ENCODE peak calls at places on chromosome 3, in four cellular contexts. One of them, this sample, is unnamed.

GRCh38 chr3:186049001-186049400 is 59.9 kb downstream of the ETV5 start:
- DNase-seq in K562: no peak
- DNase-seq in IMR-90: no peak
- DNase-seq in left ventricle myocardium inferior: no peak
- DNase-seq in this sample: no peak

GRCh38 chr3:139303216-139303615 is 40.6 kb upstream of the MRPS22 start:
- DNase-seq in IMR-90: no peak
- DNase-seq in left ventricle myocardium inferior: no peak
- DNase-seq in K562: no peak
- DNase-seq in this sample: no peak

GRCh38 chr3:157871248-157871647 is 235.0 kb downstream of the SHOX2 start:
- DNase-seq in K562: no peak
- DNase-seq in IMR-90: no peak
- DNase-seq in left ventricle myocardium inferior: no peak
- DNase-seq in this sample: no peak

GRCh38 chr3:98734311-98734710 is 28.8 kb upstream of the ST3GAL6 start:
- DNase-seq in K562: no peak
- DNase-seq in IMR-90: no peak
- DNase-seq in left ventricle myocardium inferior: no peak
- DNase-seq in this sample: no peak

GRCh38 chr3:73623316-73623715 is 1.4 kb downstream of the PDZRN3 start:
- DNase-seq in K562: no peak
- DNase-seq in IMR-90: peak; percentile 28
- DNase-seq in left ventricle myocardium inferior: peak; percentile 42
- DNase-seq in this sample: no peak

GRCh38 chr3:180391001-180391400 is 211.0 kb upstream of the TTC14 start:
- DNase-seq in K562: no peak
- DNase-seq in IMR-90: no peak
- DNase-seq in left ventricle myocardium inferior: no peak
- DNase-seq in this sample: no peak

GRCh38 chr3:70360985-70361384 is 48.5 kb upstream of the MDFIC2 start:
- DNase-seq in IMR-90: peak; percentile 36
- DNase-seq in K562: no peak
- DNase-seq in left ventricle myocardium inferior: no peak
- DNase-seq in this sample: peak; percentile 4

GRCh38 chr3:25313286-25313685 is 114.8 kb upstream of the RARB start:
- DNase-seq in left ventricle myocardium inferior: no peak
- DNase-seq in IMR-90: no peak
- DNase-seq in K562: no peak
- DNase-seq in this sample: no peak

GRCh38 chr3:196569003-196569516 is 600 bp downstream of the FBXO45 start:
- DNase-seq in IMR-90: peak; percentile 26
- DNase-seq in left ventricle myocardium inferior: peak; percentile 17
- DNase-seq in K562: peak; percentile 45
- DNase-seq in this sample: peak; percentile 40

GRCh38 chr3:119794971-119795612 is 13.2 kb downstream of the NR1I2 start:
- DNase-seq in K562: peak; percentile 84
- DNase-seq in IMR-90: no peak
- DNase-seq in left ventricle myocardium inferior: no peak
- DNase-seq in this sample: peak; percentile 55

GRCh38 chr3:28134792-28135375 is 106.5 kb upstream of the CMC1 start:
- DNase-seq in IMR-90: no peak
- DNase-seq in K562: no peak
- DNase-seq in left ventricle myocardium inferior: no peak
- DNase-seq in this sample: no peak

GRCh38 chr3:99118381-99118780 is 216.9 kb upstream of the DCBLD2 start:
- DNase-seq in IMR-90: peak; percentile 38
- DNase-seq in K562: no peak
- DNase-seq in left ventricle myocardium inferior: no peak
- DNase-seq in this sample: no peak

GRCh38 chr3:13144163-13145023 is 71.2 kb upstream of the IQSEC1 start:
- DNase-seq in IMR-90: no peak
- DNase-seq in K562: no peak
- DNase-seq in left ventricle myocardium inferior: no peak
- DNase-seq in this sample: no peak

GRCh38 chr3:105459566-105460290 is 93.0 kb downstream of the ALCAM start:
- DNase-seq in IMR-90: peak; percentile 52
- DNase-seq in left ventricle myocardium inferior: no peak
- DNase-seq in K562: no peak
- DNase-seq in this sample: no peak

GRCh38 chr3:877001-877400 is 215.8 kb upstream of the CNTN6 start:
- DNase-seq in left ventricle myocardium inferior: no peak
- DNase-seq in K562: no peak
- DNase-seq in IMR-90: no peak
- DNase-seq in this sample: no peak

GRCh38 chr3:55629432-55629831 is 142.3 kb upstream of the WNT5A start:
- DNase-seq in left ventricle myocardium inferior: peak; percentile 23
- DNase-seq in K562: no peak
- DNase-seq in IMR-90: peak; percentile 31
- DNase-seq in this sample: peak; percentile 40

GRCh38 chr3:53790470-53790869 is 55.7 kb downstream of the CHDH start:
- DNase-seq in left ventricle myocardium inferior: no peak
- DNase-seq in IMR-90: no peak
- DNase-seq in K562: no peak
- DNase-seq in this sample: no peak

GRCh38 chr3:56930706-56931105 is 129.0 kb upstream of the ARHGEF3 start:
- DNase-seq in IMR-90: no peak
- DNase-seq in left ventricle myocardium inferior: no peak
- DNase-seq in K562: no peak
- DNase-seq in this sample: peak; percentile 88

GRCh38 chr3:56923546-56924224 is 121.9 kb upstream of the ARHGEF3 start:
- DNase-seq in IMR-90: peak; percentile 35
- DNase-seq in K562: no peak
- DNase-seq in left ventricle myocardium inferior: no peak
- DNase-seq in this sample: peak; percentile 80

GRCh38 chr3:56929809-56930615 is 128.3 kb upstream of the ARHGEF3 start:
- DNase-seq in left ventricle myocardium inferior: no peak
- DNase-seq in IMR-90: no peak
- DNase-seq in K562: no peak
- DNase-seq in this sample: peak; percentile 20

GRCh38 chr3:56928379-56929068 is 126.8 kb upstream of the ARHGEF3 start:
- DNase-seq in left ventricle myocardium inferior: no peak
- DNase-seq in IMR-90: no peak
- DNase-seq in K562: no peak
- DNase-seq in this sample: no peak

GRCh38 chr3:56926513-56927282 is 124.9 kb upstream of the ARHGEF3 start:
- DNase-seq in IMR-90: peak; percentile 31
- DNase-seq in K562: no peak
- DNase-seq in left ventricle myocardium inferior: no peak
- DNase-seq in this sample: peak; percentile 51
- H3K4me1 ChIP-seq in IMR-90: peaks cover 2% of the 10 kb centered on the region
- H3K4me1 ChIP-seq in K562: no peaks in the 10 kb centered on the region
- H3K4me1 ChIP-seq in left ventricle myocardium inferior: peaks cover 88% of the 10 kb centered on the region
- H3K4me1 ChIP-seq in this sample: peaks cover 43% of the 10 kb centered on the region

GRCh38 chr3:135805752-135806151 is 159.8 kb upstream of the PPP2R3A start:
- DNase-seq in IMR-90: no peak
- DNase-seq in K562: no peak
- DNase-seq in left ventricle myocardium inferior: no peak
- DNase-seq in this sample: no peak

GRCh38 chr3:135811597-135811996 is 153.9 kb upstream of the PPP2R3A start:
- DNase-seq in K562: no peak
- DNase-seq in IMR-90: no peak
- DNase-seq in left ventricle myocardium inferior: no peak
- DNase-seq in this sample: no peak

GRCh38 chr3:135809038-135809437 is 156.5 kb upstream of the PPP2R3A start:
- DNase-seq in IMR-90: no peak
- DNase-seq in left ventricle myocardium inferior: no peak
- DNase-seq in K562: no peak
- DNase-seq in this sample: no peak

GRCh38 chr3:135806342-135806741 is 159.2 kb upstream of the PPP2R3A start:
- DNase-seq in left ventricle myocardium inferior: no peak
- DNase-seq in K562: no peak
- DNase-seq in IMR-90: no peak
- DNase-seq in this sample: no peak

DNA sequence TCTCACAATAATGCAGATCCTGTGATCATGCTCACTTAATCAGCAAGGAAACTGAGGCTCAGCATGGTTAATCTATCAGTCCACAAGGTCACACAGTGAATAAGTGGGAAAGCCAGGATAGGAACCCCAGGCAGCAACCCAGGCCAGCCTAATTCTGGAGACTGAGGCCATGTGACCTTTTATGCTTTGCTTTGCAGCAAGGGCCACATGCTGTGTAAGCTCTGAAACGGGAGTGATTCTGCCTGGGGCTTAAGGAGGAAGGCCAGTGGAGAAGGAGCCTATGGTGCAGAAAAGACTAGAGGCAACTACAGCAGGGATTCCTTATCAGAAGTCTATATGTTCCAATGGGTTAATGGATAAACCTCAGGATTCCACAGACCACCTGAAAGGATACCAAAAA is 157.6 kb upstream of the PPP2R3A start:
- DNase-seq in IMR-90: no peak
- DNase-seq in left ventricle myocardium inferior: no peak
- DNase-seq in K562: no peak
- DNase-seq in this sample: no peak
- H3K27me3 ChIP-seq in IMR-90: no peaks in the 10 kb centered on the region
- H3K27me3 ChIP-seq in left ventricle myocardium inferior: peaks cover 66% of the 10 kb centered on the region
- H3K27me3 ChIP-seq in K562: no peaks in the 10 kb centered on the region
- H3K27me3 ChIP-seq in this sample: peaks cover 23% of the 10 kb centered on the region

DNA sequence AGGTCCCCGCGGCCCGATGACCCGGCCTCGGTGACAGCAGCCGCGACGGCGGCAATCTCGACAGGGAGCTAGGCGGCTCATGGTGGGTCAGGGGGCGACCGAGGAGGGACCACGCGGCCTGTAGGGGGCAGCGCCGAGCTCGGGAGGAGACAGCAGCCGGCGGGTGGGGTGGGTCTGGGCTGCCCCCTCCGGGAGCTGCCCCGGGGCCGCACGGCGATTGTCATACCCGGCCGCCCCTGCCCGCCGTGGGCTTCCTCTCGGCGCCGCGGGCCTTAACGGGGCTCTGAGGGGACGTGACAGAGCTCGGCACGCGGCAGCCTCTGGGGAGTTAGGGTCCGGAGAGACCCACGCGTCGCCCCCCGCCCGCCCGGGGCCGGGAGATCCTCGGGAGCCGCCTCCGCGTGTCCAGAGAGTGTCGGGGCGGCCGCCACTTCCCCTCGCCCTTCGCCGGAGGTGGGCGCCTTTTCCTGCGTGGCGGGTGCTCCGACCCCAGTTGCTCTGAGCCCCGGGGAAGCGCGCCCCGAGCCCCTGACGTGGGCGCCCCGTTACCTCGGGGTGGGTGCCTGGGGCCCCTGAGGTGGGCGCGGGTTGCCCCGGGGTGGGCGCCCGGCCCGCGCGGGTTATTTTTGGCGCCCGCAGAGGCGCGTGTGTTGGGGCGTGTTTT is 539 bp upstream of the PLCL2 start:
- DNase-seq in left ventricle myocardium inferior: peak; percentile 75
- DNase-seq in IMR-90: peak; percentile 6
- DNase-seq in K562: peak; percentile 70
- DNase-seq in this sample: peak; percentile 55
- TF ChIP-seq CTCF in left ventricle myocardium inferior: peak; percentile 73
- TF ChIP-seq CTCF in IMR-90: peak; percentile 39
- TF ChIP-seq CTCF in K562: peak; percentile 34
- TF ChIP-seq CTCF in this sample: peak; percentile 70

GRCh38 chr3:126969586-126969985 is 13.3 kb upstream of the PLXNA1 start:
- DNase-seq in IMR-90: peak; percentile 59
- DNase-seq in K562: no peak
- DNase-seq in left ventricle myocardium inferior: no peak
- DNase-seq in this sample: no peak
- H3K4me1 ChIP-seq in IMR-90: peaks cover 12% of the 10 kb centered on the region
- H3K4me1 ChIP-seq in K562: peaks cover 4% of the 10 kb centered on the region
- H3K4me1 ChIP-seq in left ventricle myocardium inferior: no peaks in the 10 kb centered on the region
- H3K4me1 ChIP-seq in this sample: peaks cover 11% of the 10 kb centered on the region

GRCh38 chr3:11719406-11720219 is 75.9 kb upstream of the VGLL4 start:
- DNase-seq in K562: peak; percentile 77
- DNase-seq in IMR-90: peak; percentile 28
- DNase-seq in left ventricle myocardium inferior: peak; percentile 70
- DNase-seq in this sample: peak; percentile 97

GRCh38 chr3:11717768-11718581 is 74.3 kb upstream of the VGLL4 start:
- DNase-seq in K562: no peak
- DNase-seq in left ventricle myocardium inferior: no peak
- DNase-seq in IMR-90: peak; percentile 46
- DNase-seq in this sample: peak; percentile 22

GRCh38 chr3:11720220-11721113 is 76.8 kb upstream of the VGLL4 start:
- DNase-seq in IMR-90: peak; percentile 53
- DNase-seq in left ventricle myocardium inferior: peak; percentile 57
- DNase-seq in K562: no peak
- DNase-seq in this sample: peak; percentile 81

GRCh38 chr3:11717301-11717700 is 73.6 kb upstream of the VGLL4 start:
- DNase-seq in left ventricle myocardium inferior: no peak
- DNase-seq in IMR-90: peak; percentile 39
- DNase-seq in K562: no peak
- DNase-seq in this sample: no peak

DNA sequence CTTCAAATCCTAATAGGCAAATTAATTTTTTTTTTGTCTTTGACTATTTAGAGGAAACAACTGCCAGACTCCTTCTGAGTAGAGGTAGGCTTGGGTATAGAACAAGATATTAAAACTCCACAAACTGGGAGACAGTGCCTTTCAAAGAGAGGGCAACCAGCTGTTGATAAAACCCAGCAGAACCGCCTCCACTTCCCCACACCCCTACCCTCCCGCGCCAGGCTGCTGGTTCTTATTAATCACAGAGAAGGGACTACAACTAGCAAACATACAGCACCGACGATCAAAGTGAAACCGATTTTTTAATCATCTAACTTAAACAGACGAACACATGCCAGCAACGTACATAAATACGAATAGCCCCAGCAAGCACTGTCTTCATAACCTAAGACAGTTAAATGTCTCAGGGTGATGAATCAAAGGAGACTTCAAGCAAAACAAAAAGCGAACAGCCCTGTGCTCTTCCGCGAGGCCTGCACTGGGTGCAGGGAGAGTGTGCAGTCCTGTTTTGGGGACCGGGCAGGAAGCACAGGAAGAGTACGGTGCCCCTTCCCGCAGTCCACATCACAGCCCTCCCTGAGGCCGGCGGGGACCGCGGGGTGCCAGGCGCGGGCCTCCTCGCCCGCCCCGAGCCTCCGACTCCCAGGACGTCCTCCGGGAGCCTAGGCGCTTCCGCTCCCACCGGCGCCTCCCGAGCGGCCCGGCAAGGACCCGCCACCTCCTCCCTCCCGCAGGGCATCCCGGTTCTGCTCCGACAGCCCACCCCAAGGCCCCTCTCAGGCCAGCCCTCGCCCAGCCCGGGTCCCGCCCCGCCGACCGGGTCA is 75.1 kb upstream of the VGLL4 start:
- DNase-seq in K562: no peak
- DNase-seq in left ventricle myocardium inferior: peak; percentile 44
- DNase-seq in IMR-90: peak; percentile 57
- DNase-seq in this sample: peak; percentile 52
- H3K27me3 ChIP-seq in K562: peaks cover 50% of the 10 kb centered on the region
- H3K27me3 ChIP-seq in left ventricle myocardium inferior: no peaks in the 10 kb centered on the region
- H3K27me3 ChIP-seq in IMR-90: peaks cover 3% of the 10 kb centered on the region
- H3K27me3 ChIP-seq in this sample: no peaks in the 10 kb centered on the region

DNA sequence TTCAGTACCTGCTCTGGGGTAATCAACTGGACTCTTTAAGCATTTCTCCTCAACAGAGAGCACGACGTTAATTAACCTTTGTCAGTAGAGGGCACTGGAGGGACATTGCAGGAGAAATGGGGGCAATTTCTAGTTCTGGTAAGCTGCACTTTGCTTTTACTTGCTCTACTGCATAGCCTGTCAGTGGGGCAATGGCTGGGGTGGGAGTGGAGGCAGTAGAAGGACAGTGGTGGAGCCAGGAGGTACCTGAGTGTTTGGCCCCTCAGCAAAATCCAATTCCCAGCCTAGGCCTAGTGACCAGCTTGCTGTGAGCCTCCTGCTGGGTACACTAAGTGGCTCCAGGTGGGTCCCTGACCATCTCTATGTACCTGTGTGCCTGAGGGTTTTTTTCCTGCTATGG is 18.3 kb upstream of the MED12L start:
- DNase-seq in IMR-90: no peak
- DNase-seq in left ventricle myocardium inferior: no peak
- DNase-seq in K562: no peak
- DNase-seq in this sample: peak; percentile 38
- TF ChIP-seq CTCF in IMR-90: peak; percentile 13
- TF ChIP-seq CTCF in left ventricle myocardium inferior: no peak
- TF ChIP-seq CTCF in K562: peak; percentile 54
- TF ChIP-seq CTCF in this sample: peak; percentile 58

This sample was measured in PC-3.